ENCODE peak calls at places on chromosome 16, in eight cellular contexts. C, I, P, L, Q, J, B and E are unnamed samples.

GRCh38 chr16:51875834-51876725 is 670.9 kb downstream of the TOX3 start:
- DNase-seq in C (no peak), I (no peak), P (no peak), L (no peak), Q (no peak), J (no peak), B (no peak), E (no peak)

GRCh38 chr16:11994187-11995119 is 17.9 kb downstream of the SNX29 start:
- DNase-seq in C (no peak), I (no peak), P (peak), L (no peak), Q (no peak), J (no peak), B (no peak), E (peak)

GRCh38 chr16:26111900-26112299 is 420.1 kb downstream of the HS3ST4 start:
- DNase-seq in C (no peak), I (no peak), P (no peak), L (no peak), Q (no peak), J (no peak), B (no peak), E (no peak)

GRCh38 chr16:1949507-1949906 is 5.0 kb downstream of the RPL3L start:
- DNase-seq in C (no peak), I (no peak), P (no peak), L (no peak), Q (no peak), J (no peak), B (no peak), E (no peak)

GRCh38 chr16:49620868-49621239 is 235.1 kb downstream of the ZNF423 start:
- DNase-seq in C (peak), I (no peak), P (no peak), L (no peak), Q (no peak), J (no peak), B (no peak), E (no peak)

GRCh38 chr16:70778901-70779309 is 22.1 kb downstream of the VAC14 start:
- DNase-seq in C (peak), I (no peak), P (peak), L (no peak), Q (peak), J (peak), B (no peak), E (peak)

GRCh38 chr16:13660807-13661206 is 259.1 kb upstream of the ERCC4 start:
- DNase-seq in C (no peak), I (no peak), P (no peak), L (no peak), Q (no peak), J (no peak), B (no peak), E (no peak)

GRCh38 chr16:66728117-66728787 is 23.2 kb downstream of the DYNC1LI2 start:
- DNase-seq in C (peak), I (no peak), P (peak), L (no peak), Q (peak), J (peak), B (no peak), E (peak)

GRCh38 chr16:85401917-85402766 is 211.0 kb upstream of the GSE1 start:
- DNase-seq in C (no peak), I (peak), P (no peak), L (no peak), Q (no peak), J (no peak), B (no peak), E (no peak)

GRCh38 chr16:12186774-12187335 is 210.3 kb downstream of the SNX29 start:
- DNase-seq in C (no peak), I (no peak), P (no peak), L (no peak), Q (no peak), J (peak), B (no peak), E (no peak)

GRCh38 chr16:19804538-19805323 is 79.9 kb downstream of the GPRC5B start:
- DNase-seq in C (no peak), I (peak), P (no peak), L (no peak), Q (no peak), J (no peak), B (peak), E (peak)

GRCh38 chr16:21608647-21609328 is 9.4 kb downstream of the METTL9 start:
- DNase-seq in C (no peak), I (no peak), P (peak), L (no peak), Q (no peak), J (no peak), B (peak), E (no peak)

GRCh38 chr16:22634913-22635312 is 124.2 kb downstream of the NPIPB5 start:
- DNase-seq in C (no peak), I (no peak), P (no peak), L (no peak), Q (no peak), J (no peak), B (no peak), E (no peak)

GRCh38 chr16:46822270-46822669 is 8.7 kb downstream of the C16orf87 start:
- DNase-seq in C (peak), I (no peak), P (peak), L (no peak), Q (no peak), J (peak), B (peak), E (no peak)

GRCh38 chr16:14309906-14310305 is 238.8 kb downstream of the MRTFB start:
- DNase-seq in C (peak), I (no peak), P (peak), L (no peak), Q (peak), J (peak), B (no peak), E (no peak)

GRCh38 chr16:68607443-68607842 is 37.7 kb upstream of the CDH3 start:
- DNase-seq in C (no peak), I (no peak), P (no peak), L (no peak), Q (no peak), J (no peak), B (no peak), E (no peak)

GRCh38 chr16:8796469-8797363 is 723 bp downstream of the TMEM186 start:
- DNase-seq in C (no peak), I (no peak), P (no peak), L (no peak), Q (no peak), J (peak), B (no peak), E (no peak)

GRCh38 chr16:4865231-4865860 is 18.1 kb downstream of the UBN1 start:
- DNase-seq in C (no peak), I (no peak), P (no peak), L (no peak), Q (no peak), J (no peak), B (no peak), E (peak)

GRCh38 chr16:10827691-10828341 is 9.2 kb upstream of the TVP23A start:
- DNase-seq in C (peak), I (no peak), P (peak), L (no peak), Q (peak), J (peak), B (no peak), E (peak)

GRCh38 chr16:57270221-57271062 is 14.0 kb downstream of the PLLP start:
- DNase-seq in C (no peak), I (no peak), P (no peak), L (no peak), Q (no peak), J (no peak), B (no peak), E (no peak)

GRCh38 chr16:17205279-17206139 is 265.3 kb downstream of the XYLT1 start:
- DNase-seq in C (peak), I (no peak), P (no peak), L (no peak), Q (no peak), J (peak), B (no peak), E (no peak)

GRCh38 chr16:49899991-49900690 is 44.2 kb upstream of the ZNF423 start:
- DNase-seq in C (no peak), I (no peak), P (no peak), L (no peak), Q (no peak), J (no peak), B (no peak), E (no peak)

GRCh38 chr16:85208643-85209520 is 96.6 kb upstream of the CIBAR2 start:
- DNase-seq in C (no peak), I (no peak), P (no peak), L (no peak), Q (no peak), J (no peak), B (no peak), E (no peak)

GRCh38 chr16:83475108-83475507 is 332.7 kb upstream of the HSBP1 start:
- DNase-seq in C (no peak), I (no peak), P (peak), L (no peak), Q (no peak), J (no peak), B (no peak), E (no peak)

GRCh38 chr16:73356401-73357079 is 308.6 kb upstream of the ZFHX3 start:
- DNase-seq in C (no peak), I (no peak), P (no peak), L (no peak), Q (no peak), J (no peak), B (no peak), E (no peak)

GRCh38 chr16:4780235-4780634 is 7.9 kb downstream of the SEPTIN12 start:
- DNase-seq in C (no peak), I (no peak), P (peak), L (no peak), Q (no peak), J (no peak), B (no peak), E (no peak)